ENCODE peak calls at places on chromosome 4, in ten cellular contexts. One of them, this sample, is unnamed.

GRCh38 chr4:158670975-158671664 is 567 bp downstream of the C4orf46 start:
- DNase-seq in adipocyte: peak
- DNase-seq in kidney tubule cell: peak
- DNase-seq in activated CD8-positive, alpha-beta memory T cell treated with anti-CD3 and anti-CD28 coated beads for 48 hours: peak
- DNase-seq in trophoblast cell: peak
- DNase-seq in HFF-Myc: peak
- DNase-seq in SK-N-DZ: peak
- DNase-seq in fibroblast of mammary gland: peak
- DNase-seq in cardiac fibroblast: peak
- DNase-seq in hepatocyte: peak
- DNase-seq in this sample: peak

GRCh38 chr4:127857641-127858040 is 23.1 kb upstream of the PLK4 start:
- DNase-seq in adipocyte: no peak
- DNase-seq in kidney tubule cell: no peak
- DNase-seq in activated CD8-positive, alpha-beta memory T cell treated with anti-CD3 and anti-CD28 coated beads for 48 hours: no peak
- DNase-seq in trophoblast cell: no peak
- DNase-seq in HFF-Myc: no peak
- DNase-seq in SK-N-DZ: no peak
- DNase-seq in fibroblast of mammary gland: no peak
- DNase-seq in cardiac fibroblast: peak
- DNase-seq in hepatocyte: no peak
- DNase-seq in this sample: no peak

GRCh38 chr4:82758701-82759685 is 39.6 kb downstream of the SCD5 start:
- DNase-seq in adipocyte: no peak
- DNase-seq in kidney tubule cell: no peak
- DNase-seq in activated CD8-positive, alpha-beta memory T cell treated with anti-CD3 and anti-CD28 coated beads for 48 hours: no peak
- DNase-seq in trophoblast cell: no peak
- DNase-seq in HFF-Myc: no peak
- DNase-seq in SK-N-DZ: no peak
- DNase-seq in fibroblast of mammary gland: no peak
- DNase-seq in cardiac fibroblast: no peak
- DNase-seq in hepatocyte: no peak
- DNase-seq in this sample: no peak

GRCh38 chr4:140952709-140953108 is 180.6 kb downstream of the RNF150 start:
- DNase-seq in adipocyte: peak
- DNase-seq in kidney tubule cell: no peak
- DNase-seq in activated CD8-positive, alpha-beta memory T cell treated with anti-CD3 and anti-CD28 coated beads for 48 hours: no peak
- DNase-seq in trophoblast cell: peak
- DNase-seq in HFF-Myc: no peak
- DNase-seq in SK-N-DZ: no peak
- DNase-seq in fibroblast of mammary gland: peak
- DNase-seq in cardiac fibroblast: peak
- DNase-seq in hepatocyte: no peak
- DNase-seq in this sample: no peak

GRCh38 chr4:85722401-85722800 is 247.5 kb downstream of the ARHGAP24 start:
- DNase-seq in adipocyte: no peak
- DNase-seq in kidney tubule cell: no peak
- DNase-seq in activated CD8-positive, alpha-beta memory T cell treated with anti-CD3 and anti-CD28 coated beads for 48 hours: no peak
- DNase-seq in trophoblast cell: peak
- DNase-seq in HFF-Myc: no peak
- DNase-seq in SK-N-DZ: no peak
- DNase-seq in fibroblast of mammary gland: peak
- DNase-seq in cardiac fibroblast: no peak
- DNase-seq in hepatocyte: no peak
- DNase-seq in this sample: no peak

GRCh38 chr4:98298022-98298421 is 36.8 kb downstream of the RAP1GDS1 start:
- DNase-seq in adipocyte: no peak
- DNase-seq in kidney tubule cell: no peak
- DNase-seq in activated CD8-positive, alpha-beta memory T cell treated with anti-CD3 and anti-CD28 coated beads for 48 hours: no peak
- DNase-seq in trophoblast cell: no peak
- DNase-seq in HFF-Myc: no peak
- DNase-seq in SK-N-DZ: no peak
- DNase-seq in fibroblast of mammary gland: no peak
- DNase-seq in cardiac fibroblast: no peak
- DNase-seq in hepatocyte: no peak
- DNase-seq in this sample: no peak

GRCh38 chr4:33091961-33092360 is 2371.8 kb downstream of the PCDH7 start:
- DNase-seq in adipocyte: no peak
- DNase-seq in kidney tubule cell: no peak
- DNase-seq in activated CD8-positive, alpha-beta memory T cell treated with anti-CD3 and anti-CD28 coated beads for 48 hours: no peak
- DNase-seq in trophoblast cell: no peak
- DNase-seq in HFF-Myc: no peak
- DNase-seq in SK-N-DZ: no peak
- DNase-seq in fibroblast of mammary gland: peak
- DNase-seq in cardiac fibroblast: peak
- DNase-seq in hepatocyte: no peak
- DNase-seq in this sample: no peak

GRCh38 chr4:185004562-185005208 is 13.6 kb upstream of the HELT start:
- DNase-seq in adipocyte: no peak
- DNase-seq in kidney tubule cell: no peak
- DNase-seq in activated CD8-positive, alpha-beta memory T cell treated with anti-CD3 and anti-CD28 coated beads for 48 hours: no peak
- DNase-seq in trophoblast cell: no peak
- DNase-seq in HFF-Myc: no peak
- DNase-seq in SK-N-DZ: peak
- DNase-seq in fibroblast of mammary gland: no peak
- DNase-seq in cardiac fibroblast: no peak
- DNase-seq in hepatocyte: no peak
- DNase-seq in this sample: no peak

This sample was measured in Peyer's patch.